ENCODE peak calls at places on chromosomes 12 and 14, in nine cellular contexts. F is transverse colon, X is endothelial cell of umbilical vein, K is upper lobe of left lung, A is breast epithelium, G is prostate gland, W is stomach, O is K562, S is HCT116. M is an unnamed sample.

GRCh38 chr12:46373303-46374182 is 970 bp upstream of the SLC38A2 start:
- DNase-seq in F (peak; percentile 55), X (peak; percentile 80), K (peak; percentile 66), A (peak; percentile 54), G (peak; percentile 42), W (peak; percentile 51), O (no peak), S (no peak), M (peak; percentile 91)

GRCh38 chr14:51607677-51608076 is 44.0 kb upstream of the FRMD6 start:
- DNase-seq in F (no peak), X (no peak), K (peak; percentile 33), A (no peak), G (no peak), W (no peak), O (no peak), S (no peak), M (no peak)

GRCh38 chr14:32934891-32935633 is 3.6 kb upstream of the NPAS3 start:
- DNase-seq in F (no peak), X (no peak), K (no peak), A (no peak), G (no peak), W (no peak), O (no peak), S (no peak), M (no peak)

GRCh38 chr12:130632582-130633174 is 83.4 kb downstream of the RIMBP2 start:
- DNase-seq in F (peak; percentile 39), X (no peak), K (no peak), A (no peak), G (peak; percentile 36), W (no peak), O (no peak), S (no peak), M (no peak)

GRCh38 chr12:38666425-38666824 is 239.0 kb downstream of the CPNE8 start:
- DNase-seq in F (no peak), X (no peak), K (no peak), A (no peak), G (no peak), W (no peak), O (no peak), S (no peak), M (no peak)

GRCh38 chr14:64502476-64503183 is 1.0 kb downstream of the ZBTB25 start:
- DNase-seq in F (peak; percentile 36), X (peak; percentile 52), K (no peak), A (peak; percentile 57), G (peak; percentile 63), W (peak; percentile 43), O (no peak), S (no peak), M (peak; percentile 78)

GRCh38 chr12:31412292-31412801 is 86.4 kb upstream of the SINHCAF start:
- DNase-seq in F (no peak), X (no peak), K (no peak), A (no peak), G (no peak), W (no peak), O (no peak), S (no peak), M (no peak)

GRCh38 chr14:30355431-30355913 is 203.5 kb upstream of the G2E3 start:
- DNase-seq in F (no peak), X (no peak), K (no peak), A (no peak), G (no peak), W (no peak), O (no peak), S (no peak), M (no peak)

GRCh38 chr12:19251481-19251880 is 121.9 kb downstream of the PLEKHA5 start:
- DNase-seq in F (no peak), X (no peak), K (no peak), A (no peak), G (no peak), W (no peak), O (no peak), S (no peak), M (no peak)

GRCh38 chr14:80549141-80549540 is 337.8 kb upstream of the DIO2 start:
- DNase-seq in F (no peak), X (no peak), K (no peak), A (no peak), G (peak; percentile 28), W (no peak), O (no peak), S (no peak), M (no peak)

GRCh38 chr12:48788852-48789775 is at the start of gene ADCY6:
- DNase-seq in F (peak; percentile 84), X (peak; percentile 79), K (peak; percentile 90), A (peak; percentile 56), G (peak; percentile 74), W (peak; percentile 87), O (peak; percentile 62), S (peak; percentile 29), M (peak; percentile 83)

GRCh38 chr14:74507085-74507484 is 13.5 kb downstream of the ISCA2 start:
- DNase-seq in F (no peak), X (no peak), K (no peak), A (peak; percentile 13), G (no peak), W (no peak), O (no peak), S (no peak), M (peak; percentile 45)

GRCh38 chr12:120960657-120961056 is 17.7 kb upstream of the HNF1A start:
- DNase-seq in F (no peak), X (no peak), K (no peak), A (no peak), G (no peak), W (no peak), O (no peak), S (no peak), M (no peak)

GRCh38 chr12:124501080-124501642 is 66.3 kb downstream of the NCOR2 start:
- DNase-seq in F (no peak), X (no peak), K (no peak), A (no peak), G (no peak), W (no peak), O (no peak), S (no peak), M (no peak)

GRCh38 chr14:97584528-97584927 is 787.3 kb downstream of the VRK1 start:
- DNase-seq in F (no peak), X (no peak), K (no peak), A (no peak), G (no peak), W (no peak), O (no peak), S (peak; percentile 8), M (no peak)

GRCh38 chr12:168763-169525 is 45.0 kb downstream of the SLC6A12 start:
- DNase-seq in F (no peak), X (no peak), K (no peak), A (no peak), G (no peak), W (no peak), O (no peak), S (no peak), M (no peak)

DNA sequence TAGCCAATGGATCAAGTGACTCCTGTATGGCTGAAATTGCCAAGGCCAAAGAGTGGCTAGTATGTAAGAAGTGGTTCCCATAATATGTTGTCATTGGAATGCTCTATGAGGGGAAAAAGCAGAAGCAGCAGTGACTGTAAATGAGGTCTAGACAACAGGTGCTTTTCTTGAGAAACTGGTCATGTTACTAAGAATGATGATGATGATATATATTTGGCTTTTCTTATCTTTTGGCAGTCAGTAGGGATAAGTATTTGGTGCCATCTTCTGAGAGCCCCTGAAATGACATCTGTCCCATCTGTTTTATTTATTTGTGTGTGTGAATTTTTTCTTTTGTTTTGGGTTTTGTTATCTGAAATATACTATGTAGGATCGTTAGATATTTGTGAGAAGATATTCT is 141.7 kb downstream of the SYT1 start:
- DNase-seq in F (no peak), X (no peak), K (no peak), A (no peak), G (no peak), W (no peak), O (no peak), S (peak; percentile 12), M (no peak)
- TF ChIP-seq CTCF in F (no peak), X (no peak), K (no peak), A (no peak), G (no peak), W (no peak), O (no peak), S (peak; percentile 52), M (peak; percentile 8)

GRCh38 chr12:107488666-107489065 is 196.9 kb upstream of the PWP1 start:
- DNase-seq in F (no peak), X (no peak), K (no peak), A (no peak), G (no peak), W (no peak), O (no peak), S (no peak), M (no peak)
- TF ChIP-seq POLR2AphosphoS5 in F (no peak), X (no peak), K (no peak), A (no peak), G (no peak), W (no peak), O (no peak), S (no peak), M (no peak)

GRCh38 chr14:34433957-34434356 is 28.1 kb downstream of the SPTSSA start:
- DNase-seq in F (no peak), X (no peak), K (no peak), A (no peak), G (no peak), W (no peak), O (no peak), S (no peak), M (no peak)

GRCh38 chr14:34436960-34437728 is 24.9 kb downstream of the SPTSSA start:
- DNase-seq in F (no peak), X (no peak), K (no peak), A (no peak), G (no peak), W (no peak), O (no peak), S (no peak), M (no peak)

GRCh38 chr14:34437729-34438080 is 24.3 kb downstream of the SPTSSA start:
- DNase-seq in F (no peak), X (no peak), K (no peak), A (no peak), G (no peak), W (no peak), O (no peak), S (no peak), M (no peak)

GRCh38 chr14:34438438-34438837 is 23.6 kb downstream of the SPTSSA start:
- DNase-seq in F (no peak), X (no peak), K (no peak), A (no peak), G (no peak), W (no peak), O (no peak), S (no peak), M (no peak)

GRCh38 chr14:34436118-34436905 is 25.7 kb downstream of the SPTSSA start:
- DNase-seq in F (no peak), X (peak; percentile 37), K (no peak), A (no peak), G (no peak), W (no peak), O (no peak), S (no peak), M (no peak)
- TF ChIP-seq POLR2A in F (no peak), X (no peak), K (no peak), A (no peak), G (no peak), W (no peak), O (no peak), S (no peak), M (no peak)

DNA sequence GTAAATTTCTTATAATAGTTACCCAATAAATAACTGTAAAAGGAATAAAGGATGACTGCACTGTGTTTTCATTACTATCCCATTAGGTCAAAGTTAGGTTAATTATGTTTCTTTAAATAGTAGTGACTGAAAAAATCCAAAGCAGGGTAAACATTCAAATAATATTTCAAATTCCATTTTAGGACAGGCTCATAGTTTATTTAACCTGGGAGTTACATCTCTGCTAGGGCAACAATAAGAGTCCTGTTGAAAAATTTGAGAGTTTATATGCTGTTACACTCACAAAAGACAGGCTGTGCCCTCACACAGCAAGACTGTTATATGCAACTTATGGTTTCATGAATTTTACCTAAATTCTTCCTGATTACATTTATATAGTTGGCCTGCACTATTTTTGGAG is 8.0 kb downstream of the ERP27 start:
- DNase-seq in F (no peak), X (peak; percentile 46), K (no peak), A (no peak), G (no peak), W (no peak), O (no peak), S (no peak), M (no peak)
- TF ChIP-seq CTCF in F (no peak), X (no peak), K (no peak), A (no peak), G (no peak), W (no peak), O (no peak), S (peak; percentile 3), M (no peak)

M was measured in spleen.